ENCODE peak calls at places on chromosomes 1 and 21, in four cellular contexts. I is HFF-Myc, A is heart right ventricle, X is NCI-H69. Y is an unnamed sample.

GRCh38 chr1:32716312-32717126 is 13.9 kb upstream of the SYNC start:
- DNase-seq in I (no peak), A (peak), X (peak), Y (no peak)

GRCh38 chr1:40373323-40374283 is at the start of gene SMAP2:
- DNase-seq in I (peak), A (peak), X (peak), Y (peak)

GRCh38 chr1:40423951-40424618 is 26.2 kb upstream of the ZFP69B start:
- DNase-seq in I (no peak), A (no peak), X (no peak), Y (no peak)

GRCh38 chr1:162193815-162194214 is 124.3 kb downstream of the NOS1AP start:
- DNase-seq in I (no peak), A (no peak), X (peak), Y (no peak)

GRCh38 chr21:25953659-25954058 is 216.9 kb downstream of the APP start:
- DNase-seq in I (no peak), A (no peak), X (no peak), Y (no peak)

GRCh38 chr1:109713636-109714035 is 1.6 kb downstream of the GSTM5 start:
- DNase-seq in I (no peak), A (no peak), X (no peak), Y (no peak)

GRCh38 chr1:224880593-224881307 is 48.7 kb upstream of the DNAH14 start:
- DNase-seq in I (no peak), A (no peak), X (no peak), Y (no peak)

GRCh38 chr1:226411619-226412018 is 3.7 kb upstream of the PARP1 start:
- DNase-seq in I (no peak), A (no peak), X (no peak), Y (no peak)

GRCh38 chr1:2840036-2840809 is 38.7 kb upstream of the TTC34 start:
- DNase-seq in I (no peak), A (no peak), X (no peak), Y (no peak)

GRCh38 chr21:46097826-46098286 is at the start of gene COL6A2:
- DNase-seq in I (no peak), A (peak), X (peak), Y (no peak)

GRCh38 chr1:183544598-183545297 is 45.5 kb downstream of the NCF2 start:
- DNase-seq in I (peak), A (no peak), X (peak), Y (no peak)

GRCh38 chr1:227317541-227318002 is 720 bp downstream of the CDC42BPA start:
- DNase-seq in I (no peak), A (peak), X (peak), Y (no peak)

GRCh38 chr1:180842890-180843289 is 69.8 kb upstream of the KIAA1614 start:
- DNase-seq in I (no peak), A (no peak), X (peak), Y (no peak)

GRCh38 chr1:160096491-160097116 is 1.8 kb downstream of the IGSF8 start:
- DNase-seq in I (no peak), A (no peak), X (peak), Y (no peak)

GRCh38 chr21:26011292-26011940 is 159.2 kb downstream of the APP start:
- DNase-seq in I (no peak), A (no peak), X (peak), Y (no peak)

GRCh38 chr1:64623750-64624445 is 121.0 kb upstream of the RAVER2 start:
- DNase-seq in I (peak), A (no peak), X (peak), Y (no peak)

GRCh38 chr1:151593651-151594625 is 17.9 kb upstream of the SNX27 start:
- DNase-seq in I (no peak), A (peak), X (peak), Y (no peak)

GRCh38 chr1:2455757-2456156 is 20.3 kb upstream of the PLCH2 start:
- DNase-seq in I (no peak), A (no peak), X (peak), Y (no peak)

GRCh38 chr1:18190598-18190997 is 83.0 kb downstream of the IGSF21 start:
- DNase-seq in I (no peak), A (no peak), X (no peak), Y (no peak)

GRCh38 chr1:125080077-125080476 is 3895.3 kb downstream of the SRGAP2C start:
- DNase-seq in I (no peak), A (no peak), X (no peak), Y (no peak)

GRCh38 chr1:3564921-3565831 is 46.1 kb downstream of the MEGF6 start:
- DNase-seq in I (no peak), A (no peak), X (peak), Y (no peak)

GRCh38 chr1:27804791-27805190 is 25.8 kb upstream of the PPP1R8 start:
- DNase-seq in I (no peak), A (no peak), X (no peak), Y (no peak)

GRCh38 chr1:206890690-206891089 is 6.6 kb upstream of the IL24 start:
- DNase-seq in I (no peak), A (no peak), X (no peak), Y (no peak)

GRCh38 chr1:202160377-202160940 is at the start of gene PTPN7:
- DNase-seq in I (no peak), A (no peak), X (no peak), Y (no peak)

GRCh38 chr21:44891631-44892031 is 18.1 kb upstream of the PTTG1IP start:
- DNase-seq in I (no peak), A (peak), X (no peak), Y (no peak)

GRCh38 chr1:238653693-238654321 is 732.6 kb upstream of the CHRM3 start:
- DNase-seq in I (no peak), A (no peak), X (no peak), Y (no peak)

GRCh38 chr1:17873007-17873675 is 118.0 kb downstream of the ACTL8 start:
- DNase-seq in I (no peak), A (peak), X (no peak), Y (no peak)

GRCh38 chr1:224691106-224691505 is 75.0 kb downstream of the CNIH3 start:
- DNase-seq in I (no peak), A (no peak), X (no peak), Y (no peak)

GRCh38 chr1:168386949-168387586 is 106.4 kb downstream of the TBX19 start:
- DNase-seq in I (no peak), A (peak), X (peak), Y (no peak)

GRCh38 chr1:89953072-89953626 is 41.8 kb upstream of the ZNF326 start:
- DNase-seq in I (peak), A (no peak), X (peak), Y (peak)

GRCh38 chr21:30598802-30599201 is at the start of gene KRTAP6-2:
- DNase-seq in I (no peak), A (no peak), X (no peak), Y (no peak)

GRCh38 chr1:37486680-37487618 is 12.6 kb downstream of the ZC3H12A start:
- DNase-seq in I (no peak), A (peak), X (peak), Y (no peak)